ENCODE peak calls at places on chromosome 21, in ten cellular contexts. P, F, D, V, H, A, O, M, Q and S are unnamed samples.

GRCh38 chr21:32283001-32283400 is 4.2 kb upstream of the MIS18A start:
- DNase-seq in P (no peak), F (no peak), D (no peak), V (no peak), H (no peak), A (no peak), O (no peak), M (no peak), Q (no peak), S (no peak)

GRCh38 chr21:17930102-17930501 is 110.9 kb upstream of the C21orf91 start:
- DNase-seq in P (no peak), F (no peak), D (peak; percentile 23), V (no peak), H (no peak), A (no peak), O (no peak), M (no peak), Q (no peak), S (no peak)

GRCh38 chr21:19684328-19684727 is 1280.7 kb upstream of the TMPRSS15 start:
- DNase-seq in P (no peak), F (no peak), D (peak; percentile 54), V (no peak), H (no peak), A (no peak), O (no peak), M (no peak), Q (no peak), S (no peak)

GRCh38 chr21:41766883-41767605 is at the start of gene RIPK4:
- DNase-seq in P (peak; percentile 89), F (peak; percentile 91), D (no peak), V (no peak), H (no peak), A (no peak), O (no peak), M (peak; percentile 84), Q (no peak), S (peak; percentile 83)

GRCh38 chr21:42102946-42103345 is 31.8 kb downstream of the UMODL1 start:
- DNase-seq in P (no peak), F (no peak), D (no peak), V (no peak), H (no peak), A (no peak), O (no peak), M (no peak), Q (no peak), S (no peak)

GRCh38 chr21:36388835-36389234 is 3.6 kb downstream of the CHAF1B start:
- DNase-seq in P (peak; percentile 64), F (no peak), D (no peak), V (no peak), H (no peak), A (no peak), O (no peak), M (no peak), Q (no peak), S (no peak)

GRCh38 chr21:36200089-36200561 is 43.5 kb downstream of the DOP1B start:
- DNase-seq in P (no peak), F (no peak), D (no peak), V (no peak), H (no peak), A (no peak), O (peak; percentile 26), M (no peak), Q (no peak), S (no peak)

GRCh38 chr21:20253261-20253660 is 744.9 kb upstream of the NCAM2 start:
- DNase-seq in P (no peak), F (no peak), D (no peak), V (no peak), H (no peak), A (no peak), O (no peak), M (no peak), Q (no peak), S (no peak)

GRCh38 chr21:46549650-46550049 is 55.2 kb downstream of the S100B start:
- DNase-seq in P (no peak), F (no peak), D (no peak), V (no peak), H (no peak), A (no peak), O (no peak), M (no peak), Q (no peak), S (no peak)

GRCh38 chr21:31326478-31327247 is 17.4 kb downstream of the TIAM1 start:
- DNase-seq in P (no peak), F (no peak), D (no peak), V (peak; percentile 69), H (no peak), A (no peak), O (no peak), M (no peak), Q (no peak), S (no peak)

GRCh38 chr21:28263974-28264373 is 728.7 kb downstream of the LTN1 start:
- DNase-seq in P (no peak), F (no peak), D (no peak), V (no peak), H (no peak), A (no peak), O (no peak), M (no peak), Q (no peak), S (no peak)

GRCh38 chr21:41707231-41707988 is 59.4 kb downstream of the RIPK4 start:
- DNase-seq in P (no peak), F (no peak), D (no peak), V (no peak), H (no peak), A (no peak), O (no peak), M (no peak), Q (no peak), S (peak; percentile 47)

GRCh38 chr21:30986966-30987365 is 51.3 kb downstream of the KRTAP19-8 start:
- DNase-seq in P (no peak), F (no peak), D (no peak), V (no peak), H (no peak), A (no peak), O (no peak), M (no peak), Q (no peak), S (no peak)

GRCh38 chr21:15508554-15508953 is 221.2 kb upstream of the USP25 start:
- DNase-seq in P (no peak), F (no peak), D (no peak), V (no peak), H (no peak), A (no peak), O (no peak), M (no peak), Q (no peak), S (no peak)

GRCh38 chr21:38352536-38353219 is 95.9 kb downstream of the KCNJ15 start:
- DNase-seq in P (peak; percentile 66), F (no peak), D (peak; percentile 29), V (peak; percentile 86), H (peak; percentile 25), A (peak; percentile 71), O (no peak), M (peak; percentile 47), Q (peak; percentile 58), S (peak; percentile 13)
- TF ChIP-seq CTCF in P (peak; percentile 87), F (peak; percentile 92), D (peak; percentile 58), V (peak; percentile 97), H (peak; percentile 81), A (peak; percentile 77), O (peak; percentile 34), M (peak; percentile 77), Q (peak; percentile 94), S (no peak)

GRCh38 chr21:26572668-26573381 is at the start of gene CYYR1:
- DNase-seq in P (peak; percentile 77), F (peak; percentile 37), D (no peak), V (no peak), H (peak; percentile 29), A (peak; percentile 60), O (peak; percentile 7), M (peak; percentile 56), Q (no peak), S (no peak)
- TF ChIP-seq CTCF in P (no peak), F (no peak), D (no peak), V (no peak), H (no peak), A (no peak), O (no peak), M (no peak), Q (no peak), S (no peak)

GRCh38 chr21:33374874-33375644 is 28.2 kb upstream of the IFNGR2 start:
- DNase-seq in P (no peak), F (no peak), D (no peak), V (no peak), H (no peak), A (no peak), O (no peak), M (no peak), Q (no peak), S (no peak)

GRCh38 chr21:33372582-33372981 is 30.6 kb upstream of the IFNGR2 start:
- DNase-seq in P (no peak), F (no peak), D (no peak), V (no peak), H (no peak), A (no peak), O (no peak), M (no peak), Q (no peak), S (no peak)

GRCh38 chr21:33373451-33373850 is 29.8 kb upstream of the IFNGR2 start:
- DNase-seq in P (no peak), F (no peak), D (no peak), V (no peak), H (no peak), A (no peak), O (no peak), M (no peak), Q (no peak), S (peak; percentile 43)

GRCh38 chr21:33377221-33377620 is 26.0 kb upstream of the IFNGR2 start:
- DNase-seq in P (no peak), F (no peak), D (no peak), V (no peak), H (no peak), A (no peak), O (no peak), M (no peak), Q (no peak), S (no peak)

DNA sequence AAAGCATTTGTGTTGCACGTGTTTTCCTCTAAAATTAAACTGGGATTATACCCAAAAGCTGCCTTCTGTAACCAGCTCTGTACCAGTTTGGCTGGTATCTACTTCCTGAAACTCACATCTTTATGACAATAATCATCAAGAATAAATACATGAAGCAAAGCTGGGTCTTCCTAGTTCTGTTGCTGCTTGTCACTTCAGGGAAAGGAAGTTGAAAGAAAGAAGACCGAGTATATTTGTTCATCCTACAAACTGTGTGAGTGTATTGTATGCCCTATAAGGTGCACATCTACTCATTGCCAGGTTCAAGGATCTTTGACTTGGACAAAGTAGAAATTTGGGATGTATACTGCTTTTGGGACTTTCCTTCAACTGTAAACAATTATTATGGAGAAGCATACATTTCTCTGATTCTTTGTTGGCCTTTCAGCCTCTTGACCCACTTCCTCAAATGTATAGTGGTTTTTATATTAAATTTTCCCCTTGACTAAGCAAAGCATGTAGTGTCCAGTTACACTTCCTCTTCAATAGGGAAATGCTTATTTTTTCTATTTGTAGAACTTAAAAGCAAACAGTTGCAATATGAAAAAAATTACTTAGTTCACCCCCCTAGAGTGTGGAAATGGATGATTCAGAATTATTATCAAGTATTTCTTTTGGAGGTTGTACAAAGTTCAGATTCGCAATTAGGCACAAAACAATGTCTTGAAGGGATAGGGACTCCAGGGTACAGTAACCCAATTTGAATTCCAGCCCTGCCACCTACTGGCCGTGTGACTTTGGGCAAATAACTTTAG is 28.9 kb upstream of the IFNGR2 start:
- DNase-seq in P (peak; percentile 47), F (no peak), D (peak; percentile 51), V (peak; percentile 73), H (peak; percentile 52), A (no peak), O (no peak), M (no peak), Q (no peak), S (peak; percentile 98)
- TF ChIP-seq CTCF in P (peak; percentile 76), F (peak; percentile 76), D (peak; percentile 83), V (peak; percentile 70), H (peak; percentile 77), A (peak; percentile 69), O (no peak), M (peak; percentile 54), Q (peak; percentile 65), S (peak; percentile 71)

GRCh38 chr21:44749116-44749758 is 37.9 kb upstream of the TSPEAR start:
- DNase-seq in P (no peak), F (no peak), D (no peak), V (no peak), H (no peak), A (no peak), O (no peak), M (no peak), Q (no peak), S (no peak)
- TF ChIP-seq CTCF in P (no peak), F (no peak), D (no peak), V (no peak), H (no peak), A (no peak), O (no peak), M (no peak), Q (no peak), S (no peak)